ENCODE peak calls at places on chromosomes 7 and 10, in seven cellular contexts. U is body of pancreas; Z is GM20000; E is foreskin fibroblast; R is stimulated activated CD4-positive, alpha-beta T cell treated with anti-CD3 and anti-CD28 coated beads, Interleukin-1b, Interleukin-23, amount 100 ng/mL, for 24 hours; P is GM13977; S is epithelial cell of esophagus. G is an unnamed sample.

GRCh38 chr7:25402528-25402927 is 174.2 kb upstream of the NPVF start:
- DNase-seq in U (no peak), Z (no peak), E (no peak), R (no peak), P (no peak), S (no peak), G (no peak)

GRCh38 chr10:98963608-98964007 is 272.0 kb downstream of the HPSE2 start:
- DNase-seq in U (no peak), Z (no peak), E (peak), R (no peak), P (no peak), S (no peak), G (no peak)

GRCh38 chr7:135147341-135147898 is 452 bp upstream of the TMEM140 start:
- DNase-seq in U (no peak), Z (peak), E (peak), R (no peak), P (no peak), S (no peak), G (no peak)

GRCh38 chr10:61760943-61761824 is 98.5 kb downstream of the CABCOCO1 start:
- DNase-seq in U (no peak), Z (no peak), E (peak), R (no peak), P (no peak), S (peak), G (no peak)

GRCh38 chr7:41710838-41711237 is 7.9 kb upstream of the INHBA start:
- DNase-seq in U (no peak), Z (no peak), E (no peak), R (no peak), P (no peak), S (no peak), G (no peak)

GRCh38 chr7:148915211-148915610 is 31.1 kb upstream of the EZH2 start:
- DNase-seq in U (no peak), Z (no peak), E (no peak), R (no peak), P (no peak), S (no peak), G (no peak)

GRCh38 chr7:105296491-105296890 is 92.2 kb downstream of the SRPK2 start:
- DNase-seq in U (no peak), Z (no peak), E (no peak), R (no peak), P (no peak), S (no peak), G (no peak)

GRCh38 chr7:35839860-35840854 is 39.3 kb downstream of the SEPTIN7 start:
- DNase-seq in U (no peak), Z (no peak), E (peak), R (no peak), P (no peak), S (peak), G (no peak)

GRCh38 chr7:50333266-50333665 is 28.8 kb downstream of the IKZF1 start:
- DNase-seq in U (no peak), Z (no peak), E (no peak), R (no peak), P (no peak), S (no peak), G (no peak)

GRCh38 chr10:99619090-99619800 is 994 bp downstream of the SLC25A28 start:
- DNase-seq in U (no peak), Z (peak), E (peak), R (no peak), P (peak), S (peak), G (no peak)

GRCh38 chr10:114600067-114600466 is 58.0 kb downstream of the ABLIM1 start:
- DNase-seq in U (no peak), Z (no peak), E (no peak), R (no peak), P (no peak), S (no peak), G (no peak)

GRCh38 chr7:132861940-132862554 is 219.8 kb downstream of the CHCHD3 start:
- DNase-seq in U (no peak), Z (no peak), E (peak), R (no peak), P (no peak), S (no peak), G (no peak)

GRCh38 chr10:123558651-123559050 is 107.5 kb upstream of the GPR26 start:
- DNase-seq in U (no peak), Z (no peak), E (no peak), R (no peak), P (no peak), S (no peak), G (no peak)

GRCh38 chr7:156074982-156075615 is 262.8 kb upstream of the SHH start:
- DNase-seq in U (no peak), Z (no peak), E (no peak), R (no peak), P (no peak), S (no peak), G (no peak)

GRCh38 chr7:24936121-24936824 is 43.7 kb downstream of the OSBPL3 start:
- DNase-seq in U (no peak), Z (no peak), E (peak), R (no peak), P (no peak), S (no peak), G (no peak)

GRCh38 chr7:150909192-150909591 is 56.9 kb downstream of the AOC1 start:
- DNase-seq in U (no peak), Z (no peak), E (no peak), R (no peak), P (no peak), S (no peak), G (no peak)

GRCh38 chr7:80533287-80533686 is 21.4 kb upstream of the GNAT3 start:
- DNase-seq in U (no peak), Z (no peak), E (peak), R (no peak), P (no peak), S (peak), G (no peak)

GRCh38 chr7:1555813-1556540 is at the start of gene TMEM184A:
- DNase-seq in U (peak), Z (peak), E (no peak), R (peak), P (peak), S (peak), G (no peak)

GRCh38 chr7:133742709-133743538 is 384.2 kb upstream of the LRGUK start:
- DNase-seq in U (no peak), Z (peak), E (peak), R (no peak), P (no peak), S (peak), G (no peak)

GRCh38 chr10:43196131-43196980 is 58.1 kb downstream of the CSGALNACT2 start:
- DNase-seq in U (no peak), Z (peak), E (no peak), R (no peak), P (peak), S (no peak), G (no peak)

GRCh38 chr10:29266641-29267040 is 22.2 kb upstream of the LYZL1 start:
- DNase-seq in U (no peak), Z (no peak), E (peak), R (no peak), P (no peak), S (no peak), G (no peak)

GRCh38 chr10:24465899-24466615 is 257.1 kb downstream of the KIAA1217 start:
- DNase-seq in U (peak), Z (peak), E (peak), R (peak), P (peak), S (peak), G (no peak)

GRCh38 chr7:83347836-83348482 is 185.3 kb upstream of the PCLO start:
- DNase-seq in U (no peak), Z (no peak), E (peak), R (no peak), P (no peak), S (peak), G (no peak)

GRCh38 chr10:21399392-21400015 is 126.0 kb downstream of the SKIDA1 start:
- DNase-seq in U (no peak), Z (no peak), E (peak), R (no peak), P (no peak), S (peak), G (no peak)

GRCh38 chr10:53361281-53361680 is 588.7 kb upstream of the MBL2 start:
- DNase-seq in U (no peak), Z (no peak), E (no peak), R (no peak), P (no peak), S (no peak), G (no peak)

GRCh38 chr7:136588216-136588615 is 280.2 kb upstream of the CHRM2 start:
- DNase-seq in U (no peak), Z (no peak), E (no peak), R (no peak), P (no peak), S (no peak), G (no peak)